ENCODE peak calls at places on chromosomes 5 and 9, in six cellular contexts. T, R, H, G, M and N are unnamed samples.

GRCh38 chr9:133369419-133369818 is 6.4 kb downstream of the SURF4 start:
- DNase-seq in T (no peak), R (no peak), H (no peak), G (no peak), M (no peak), N (no peak)

GRCh38 chr5:160339406-160340140 is 27.2 kb upstream of the CCNJL start:
- DNase-seq in T (no peak), R (no peak), H (no peak), G (no peak), M (no peak), N (no peak)

GRCh38 chr5:126415789-126416188 is 7.4 kb upstream of the GRAMD2B start:
- DNase-seq in T (no peak), R (no peak), H (no peak), G (no peak), M (no peak), N (no peak)

GRCh38 chr9:132041825-132042224 is 37.8 kb downstream of the MED27 start:
- DNase-seq in T (no peak), R (no peak), H (no peak), G (no peak), M (no peak), N (no peak)

GRCh38 chr9:10633785-10634184 is 21.0 kb upstream of the PTPRD start:
- DNase-seq in T (no peak), R (no peak), H (no peak), G (no peak), M (no peak), N (no peak)

GRCh38 chr9:95749493-95749892 is 126.0 kb upstream of the ERCC6L2 start:
- DNase-seq in T (no peak), R (no peak), H (no peak), G (no peak), M (no peak), N (no peak)

GRCh38 chr5:149448831-149449714 is 70.0 kb upstream of the IL17B start:
- DNase-seq in T (no peak), R (peak; percentile 54), H (no peak), G (no peak), M (no peak), N (no peak)

GRCh38 chr5:172820046-172820767 is 13.8 kb upstream of the ERGIC1 start:
- DNase-seq in T (no peak), R (peak; percentile 95), H (no peak), G (no peak), M (peak; percentile 69), N (peak; percentile 83)

GRCh38 chr5:158513490-158514301 is 586.0 kb downstream of the EBF1 start:
- DNase-seq in T (no peak), R (no peak), H (peak; percentile 15), G (no peak), M (no peak), N (no peak)

GRCh38 chr5:126354012-126354856 is 69.0 kb upstream of the GRAMD2B start:
- DNase-seq in T (peak; percentile 59), R (peak; percentile 90), H (peak; percentile 54), G (no peak), M (peak; percentile 62), N (no peak)

GRCh38 chr9:115593587-115594091 is 475.7 kb upstream of the TNC start:
- DNase-seq in T (peak; percentile 36), R (peak; percentile 70), H (peak; percentile 43), G (no peak), M (peak; percentile 27), N (no peak)

GRCh38 chr5:16902846-16903245 is 33.2 kb downstream of the MYO10 start:
- DNase-seq in T (no peak), R (peak; percentile 64), H (no peak), G (no peak), M (no peak), N (no peak)

GRCh38 chr9:96667363-96667728 is 12.2 kb upstream of the PRXL2C start:
- DNase-seq in T (no peak), R (no peak), H (no peak), G (no peak), M (no peak), N (no peak)

GRCh38 chr5:121967187-121967586 is 5.4 kb downstream of the SRFBP1 start:
- DNase-seq in T (no peak), R (peak; percentile 46), H (no peak), G (no peak), M (no peak), N (no peak)
- TF ChIP-seq CTCF in T (peak; percentile 19), R (peak; percentile 50), H (no peak), G (peak; percentile 40), M (no peak), N (no peak)

GRCh38 chr5:7391215-7391614 is 4.7 kb upstream of the ADCY2 start:
- DNase-seq in T (no peak), R (no peak), H (no peak), G (no peak), M (peak; percentile 53), N (no peak)

GRCh38 chr5:7391688-7392400 is 4.1 kb upstream of the ADCY2 start:
- DNase-seq in T (no peak), R (no peak), H (no peak), G (no peak), M (no peak), N (no peak)

GRCh38 chr5:7394889-7395431 is 978 bp upstream of the ADCY2 start:
- DNase-seq in T (no peak), R (no peak), H (no peak), G (no peak), M (no peak), N (no peak)

GRCh38 chr5:7393921-7394799 is 1.8 kb upstream of the ADCY2 start:
- DNase-seq in T (no peak), R (no peak), H (no peak), G (no peak), M (no peak), N (no peak)

DNA sequence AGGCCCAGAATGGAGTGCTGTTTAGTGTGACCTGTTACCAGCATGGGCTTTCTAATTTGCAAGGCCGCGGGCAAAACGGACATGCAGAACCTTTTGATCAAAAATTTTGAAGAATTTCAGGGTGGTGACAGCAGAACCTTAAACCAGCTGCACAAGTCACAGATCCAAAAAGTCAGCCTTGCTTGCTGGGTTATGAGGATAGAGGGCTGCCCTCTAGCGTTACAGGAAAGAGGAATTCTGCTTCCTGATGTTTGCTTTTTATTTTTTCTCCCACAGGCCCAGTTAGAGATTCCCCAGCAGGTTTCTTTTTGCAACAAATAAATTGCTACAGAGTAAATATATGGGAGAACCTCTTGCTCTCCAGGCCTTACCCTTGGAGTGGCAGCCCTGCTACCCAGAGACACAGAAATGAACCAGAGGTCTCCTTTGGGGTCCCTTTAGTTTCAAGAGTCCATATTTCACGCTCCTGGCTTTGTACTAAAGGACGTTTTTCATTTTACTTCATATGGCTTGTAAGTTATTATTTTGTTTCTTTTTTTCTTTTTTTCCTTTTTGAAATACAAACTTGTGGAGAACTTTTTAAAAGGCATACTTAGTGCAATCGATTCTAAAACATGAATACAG is 3.4 kb upstream of the ADCY2 start:
- DNase-seq in T (no peak), R (peak; percentile 5), H (no peak), G (no peak), M (peak; percentile 18), N (no peak)
- TF ChIP-seq CTCF in T (peak; percentile 28), R (peak; percentile 26), H (peak; percentile 9), G (peak; percentile 41), M (no peak), N (no peak)

GRCh38 chr5:95111141-95111540 is 173.8 kb downstream of the MCTP1 start:
- DNase-seq in T (no peak), R (no peak), H (no peak), G (no peak), M (no peak), N (no peak)

GRCh38 chr5:95110112-95110511 is 174.8 kb downstream of the MCTP1 start:
- DNase-seq in T (no peak), R (no peak), H (no peak), G (no peak), M (no peak), N (no peak)

GRCh38 chr5:95114902-95115301 is 170.0 kb downstream of the MCTP1 start:
- DNase-seq in T (no peak), R (no peak), H (no peak), G (no peak), M (no peak), N (no peak)

GRCh38 chr5:95114305-95114704 is 170.6 kb downstream of the MCTP1 start:
- DNase-seq in T (no peak), R (no peak), H (no peak), G (no peak), M (no peak), N (no peak)

GRCh38 chr5:95113489-95113888 is 171.4 kb downstream of the MCTP1 start:
- DNase-seq in T (no peak), R (no peak), H (no peak), G (no peak), M (no peak), N (no peak)
- TF ChIP-seq CTCF in T (no peak), R (no peak), H (no peak), G (no peak), M (no peak), N (no peak)

GRCh38 chr5:132227485-132228240 is at the start of gene P4HA2:
- DNase-seq in T (peak; percentile 94), R (peak; percentile 86), H (peak; percentile 95), G (peak; percentile 90), M (peak; percentile 92), N (peak; percentile 7)

GRCh38 chr5:132229236-132229635 is 1.6 kb upstream of the P4HA2 start:
- DNase-seq in T (no peak), R (no peak), H (no peak), G (no peak), M (no peak), N (no peak)

GRCh38 chr5:132226516-132227234 is 978 bp downstream of the P4HA2 start:
- DNase-seq in T (no peak), R (no peak), H (no peak), G (no peak), M (peak; percentile 14), N (no peak)

GRCh38 chr5:132227235-132227484 is 493 bp downstream of the P4HA2 start:
- DNase-seq in T (no peak), R (no peak), H (no peak), G (no peak), M (no peak), N (no peak)

DNA sequence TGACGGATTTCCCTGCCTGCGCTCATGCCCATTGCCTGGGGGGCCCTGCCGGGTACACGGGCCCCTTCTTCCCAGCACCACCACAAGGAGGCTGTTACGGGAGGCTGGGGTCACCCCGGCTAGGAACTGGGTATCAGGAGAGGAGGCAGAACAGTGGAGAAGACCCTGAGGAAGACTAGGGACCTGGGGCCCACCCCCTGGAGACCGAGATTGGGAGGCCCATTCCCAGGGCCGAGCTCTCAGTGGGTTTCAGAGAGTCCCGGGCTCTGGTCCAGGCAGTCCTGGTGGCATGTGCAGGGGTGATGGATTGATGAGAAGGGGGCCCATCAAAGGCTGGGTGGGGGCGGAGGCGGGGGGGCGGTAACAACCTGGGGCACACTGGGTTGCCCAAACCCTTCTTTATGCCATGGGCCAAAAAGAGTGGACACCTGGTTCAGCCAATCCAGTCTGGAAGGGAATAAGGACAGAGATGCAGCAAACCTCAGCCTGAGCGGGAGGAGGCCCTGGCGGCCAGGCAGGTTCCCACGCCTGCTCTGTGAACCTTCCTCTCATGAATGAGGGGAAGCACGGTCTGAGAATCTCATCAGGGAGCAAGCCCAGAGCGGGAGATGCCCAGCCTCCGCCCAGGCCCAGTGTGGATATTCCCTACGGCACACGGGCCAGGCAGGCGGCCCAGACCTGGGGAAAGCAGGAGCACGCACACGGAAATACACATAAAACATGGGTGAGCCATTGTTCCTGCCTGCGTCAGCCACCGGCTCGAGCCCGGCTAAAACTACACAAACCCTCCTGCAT is 785 bp upstream of the P4HA2 start:
- DNase-seq in T (no peak), R (no peak), H (no peak), G (no peak), M (no peak), N (peak; percentile 20)
- TF ChIP-seq CTCF in T (no peak), R (no peak), H (no peak), G (no peak), M (peak; percentile 36), N (no peak)